ENCODE peak calls at places on chromosomes 5 and 9, in four cellular contexts. One of them, this sample, is unnamed.

GRCh38 chr9:764105-764524 is 77.4 kb upstream of the DMRT1 start:
- DNase-seq in RKO: peak; percentile 80
- DNase-seq in GM19239: no peak
- DNase-seq in M059J: peak; percentile 89
- DNase-seq in this sample: peak; percentile 84

GRCh38 chr9:18675345-18675744 is 201.4 kb downstream of the ADAMTSL1 start:
- DNase-seq in GM19239: no peak
- DNase-seq in RKO: no peak
- DNase-seq in M059J: no peak
- DNase-seq in this sample: no peak

GRCh38 chr9:96073531-96074284 is 198.2 kb downstream of the ERCC6L2 start:
- DNase-seq in M059J: no peak
- DNase-seq in RKO: no peak
- DNase-seq in GM19239: no peak
- DNase-seq in this sample: peak; percentile 49

GRCh38 chr5:14720236-14720923 is 55.9 kb downstream of the OTULIN start:
- DNase-seq in GM19239: no peak
- DNase-seq in RKO: peak; percentile 43
- DNase-seq in M059J: peak; percentile 85
- DNase-seq in this sample: peak; percentile 45

GRCh38 chr5:157793298-157793791 is 49.8 kb downstream of the LSM11 start:
- DNase-seq in GM19239: no peak
- DNase-seq in RKO: no peak
- DNase-seq in M059J: no peak
- DNase-seq in this sample: no peak

GRCh38 chr9:15317836-15318235 is 10.8 kb upstream of the TTC39B start:
- DNase-seq in RKO: peak; percentile 36
- DNase-seq in M059J: peak; percentile 81
- DNase-seq in GM19239: no peak
- DNase-seq in this sample: peak; percentile 7

GRCh38 chr9:77712533-77713130 is 64.5 kb upstream of the GNA14 start:
- DNase-seq in M059J: peak; percentile 93
- DNase-seq in GM19239: no peak
- DNase-seq in RKO: peak; percentile 14
- DNase-seq in this sample: peak; percentile 67

GRCh38 chr9:38233343-38233742 is 159.2 kb upstream of the ALDH1B1 start:
- DNase-seq in RKO: no peak
- DNase-seq in GM19239: no peak
- DNase-seq in M059J: no peak
- DNase-seq in this sample: no peak

GRCh38 chr5:42520957-42521356 is 97.7 kb downstream of the GHR start:
- DNase-seq in GM19239: no peak
- DNase-seq in M059J: no peak
- DNase-seq in RKO: no peak
- DNase-seq in this sample: peak; percentile 19